ENCODE peak calls at places on chromosomes 6 and 20, in seven cellular contexts. V is HepG2, M is SK-N-SH, H is HCT116, F is K562, K is GM12878, N is H1. L is an unnamed sample.

GRCh38 chr6:137520520-137520919 is 26.3 kb upstream of the OLIG3 start:
- DNase-seq in V (no peak), M (no peak), H (no peak), F (no peak), K (no peak), N (no peak), L (no peak)

GRCh38 chr6:35634316-35634715 is 54.4 kb downstream of the FKBP5 start:
- DNase-seq in V (no peak), M (no peak), H (no peak), F (no peak), K (no peak), N (no peak), L (no peak)

GRCh38 chr20:51275816-51276215 is 252.9 kb upstream of the KCNG1 start:
- DNase-seq in V (no peak), M (no peak), H (no peak), F (no peak), K (no peak), N (no peak), L (no peak)

GRCh38 chr6:51569594-51569993 is 517.8 kb downstream of the PKHD1 start:
- DNase-seq in V (no peak), M (no peak), H (no peak), F (no peak), K (no peak), N (no peak), L (no peak)

GRCh38 chr6:32609731-32610640 is 20.3 kb upstream of the HLA-DRB1 start:
- DNase-seq in V (peak), M (peak), H (peak), F (peak), K (peak), N (peak), L (peak)

GRCh38 chr6:148144917-148145521 is 197.6 kb upstream of the SASH1 start:
- DNase-seq in V (peak), M (peak), H (peak), F (peak), K (no peak), N (peak), L (peak)

GRCh38 chr6:32293695-32294094 is 69.8 kb upstream of the NOTCH4 start:
- DNase-seq in V (no peak), M (no peak), H (no peak), F (no peak), K (no peak), N (no peak), L (no peak)

GRCh38 chr6:56899311-56899710 is 55.6 kb upstream of the BEND6 start:
- DNase-seq in V (no peak), M (no peak), H (no peak), F (no peak), K (no peak), N (no peak), L (no peak)

GRCh38 chr6:134577998-134578397 is 260.1 kb upstream of the SGK1 start:
- DNase-seq in V (no peak), M (no peak), H (peak), F (no peak), K (no peak), N (no peak), L (no peak)

GRCh38 chr6:81003156-81003555 is 749.3 kb downstream of the TENT5A start:
- DNase-seq in V (no peak), M (no peak), H (no peak), F (no peak), K (no peak), N (no peak), L (no peak)

GRCh38 chr6:134750669-134751068 is 199.2 kb downstream of the ALDH8A1 start:
- DNase-seq in V (no peak), M (no peak), H (no peak), F (no peak), K (no peak), N (no peak), L (no peak)

GRCh38 chr6:106520711-106521367 is 108.5 kb downstream of the RTN4IP1 start:
- DNase-seq in V (no peak), M (no peak), H (no peak), F (peak), K (peak), N (no peak), L (no peak)
- TF ChIP-seq JUND in V (no peak), M (no peak), H (no peak), F (peak), K (no peak), N (no peak), L (no peak)

GRCh38 chr20:62025832-62026563 is 39.7 kb downstream of the TAF4 start:
- DNase-seq in V (peak), M (peak), H (no peak), F (peak), K (no peak), N (no peak), L (peak)
- TF ChIP-seq JUND in V (no peak), M (no peak), H (no peak), F (no peak), K (no peak), N (no peak), L (no peak)

GRCh38 chr6:49327575-49327974 is 135.5 kb downstream of the MMUT start:
- DNase-seq in V (no peak), M (no peak), H (no peak), F (no peak), K (no peak), N (no peak), L (no peak)

GRCh38 chr6:49328051-49328450 is 135.0 kb downstream of the MMUT start:
- DNase-seq in V (no peak), M (peak), H (no peak), F (no peak), K (no peak), N (no peak), L (no peak)

GRCh38 chr6:49327005-49327404 is 136.0 kb downstream of the MMUT start:
- DNase-seq in V (no peak), M (no peak), H (no peak), F (no peak), K (no peak), N (no peak), L (no peak)

GRCh38 chr6:49326337-49326736 is 136.7 kb downstream of the MMUT start:
- DNase-seq in V (no peak), M (no peak), H (no peak), F (no peak), K (no peak), N (no peak), L (no peak)

GRCh38 chr6:49325901-49326300 is 137.2 kb downstream of the MMUT start:
- DNase-seq in V (no peak), M (no peak), H (no peak), F (no peak), K (no peak), N (no peak), L (no peak)
- TF ChIP-seq JUND in V (no peak), M (no peak), H (no peak), F (no peak), K (no peak), N (no peak), L (no peak)

GRCh38 chr20:295804-296203 is 1.6 kb upstream of the ZCCHC3 start:
- DNase-seq in V (no peak), M (no peak), H (no peak), F (no peak), K (no peak), N (no peak), L (no peak)

GRCh38 chr20:297098-297924 is at the start of gene ZCCHC3:
- DNase-seq in V (peak), M (peak), H (peak), F (peak), K (peak), N (peak), L (peak)

GRCh38 chr20:297925-298754 is 770 bp downstream of the ZCCHC3 start:
- DNase-seq in V (peak), M (peak), H (no peak), F (peak), K (no peak), N (peak), L (peak)

GRCh38 chr20:300345-300744 is 3.0 kb downstream of the ZCCHC3 start:
- DNase-seq in V (no peak), M (no peak), H (no peak), F (no peak), K (no peak), N (no peak), L (no peak)

DNA sequence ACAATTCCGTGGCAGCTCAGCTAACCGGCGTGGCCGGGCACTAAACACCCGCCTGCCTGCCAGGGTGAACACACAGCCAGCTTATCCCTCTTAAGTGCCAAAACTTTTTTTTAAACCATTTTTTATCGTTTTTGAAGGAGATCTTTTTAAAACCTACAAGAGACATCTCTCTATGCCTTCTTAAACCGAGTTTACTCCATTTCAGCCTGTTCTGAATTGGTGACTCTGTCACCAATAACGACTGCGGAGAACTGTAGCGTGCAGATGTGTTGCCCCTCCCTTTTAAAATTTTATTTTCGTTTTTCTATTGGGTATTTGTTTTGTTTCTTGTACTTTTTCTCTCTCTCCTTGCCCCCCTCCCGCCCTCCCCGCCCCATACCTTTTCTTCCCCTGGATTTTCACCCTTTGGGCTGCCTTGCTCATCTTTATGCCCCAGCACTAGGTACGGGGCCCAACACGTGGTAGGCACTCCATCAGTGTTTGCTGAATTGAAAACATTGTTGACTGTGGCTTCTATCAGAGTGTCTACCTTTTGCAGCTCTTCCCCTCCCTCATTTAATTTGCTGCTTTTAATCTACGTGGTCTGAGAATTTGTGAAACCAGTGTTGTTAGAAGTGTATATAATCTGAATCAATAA is 1.5 kb downstream of the ZCCHC3 start:
- DNase-seq in V (no peak), M (no peak), H (no peak), F (no peak), K (no peak), N (no peak), L (no peak)
- TF ChIP-seq JUND in V (peak), M (no peak), H (no peak), F (no peak), K (no peak), N (no peak), L (no peak)

DNA sequence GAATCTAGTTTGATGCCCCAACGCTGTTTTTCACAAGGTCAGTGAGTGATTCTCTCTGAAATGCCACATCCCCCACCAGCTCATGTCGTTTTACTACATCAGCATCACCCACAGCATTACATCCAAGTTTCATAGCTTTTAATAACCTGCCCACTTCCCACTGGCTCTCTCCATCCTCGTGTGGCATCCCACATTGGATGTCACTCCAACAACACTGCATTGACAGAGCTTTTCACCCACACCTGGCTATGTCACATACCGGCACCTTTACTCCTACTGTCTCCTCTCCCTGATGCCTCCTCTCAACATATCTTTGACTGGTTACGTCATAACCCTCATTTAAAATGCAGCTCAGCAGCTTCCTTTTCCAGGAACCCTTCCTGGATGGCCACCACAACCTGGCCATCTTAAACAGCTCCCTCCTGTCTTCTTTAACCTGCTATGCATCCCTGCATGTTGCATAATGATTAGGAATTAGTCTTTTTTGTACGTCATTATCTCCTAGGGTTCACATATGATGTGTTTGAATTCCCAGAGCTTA is 5.0 kb upstream of the ADTRP start:
- DNase-seq in V (no peak), M (no peak), H (no peak), F (no peak), K (no peak), N (no peak), L (no peak)
- TF ChIP-seq JUND in V (no peak), M (no peak), H (no peak), F (no peak), K (no peak), N (no peak), L (no peak)